ENCODE peak calls at places on chromosome 20, in seven cellular contexts. U, A, V, D, Q, J and X are unnamed samples.

GRCh38 chr20:38325905-38326304 is 20.4 kb upstream of the LBP start:
- DNase-seq in U (no peak), A (no peak), V (no peak), D (no peak), Q (no peak), J (no peak), X (no peak)

GRCh38 chr20:10790013-10790412 is 116.2 kb upstream of the JAG1 start:
- DNase-seq in U (no peak), A (no peak), V (no peak), D (no peak), Q (no peak), J (no peak), X (no peak)

GRCh38 chr20:17943343-17943742 is 25.3 kb downstream of the SNX5 start:
- DNase-seq in U (no peak), A (no peak), V (no peak), D (no peak), Q (no peak), J (no peak), X (no peak)

GRCh38 chr20:57371363-57371762 is 19.8 kb upstream of the RBM38 start:
- DNase-seq in U (no peak), A (no peak), V (no peak), D (no peak), Q (no peak), J (no peak), X (no peak)

GRCh38 chr20:56626367-56627121 is 2.6 kb upstream of the TFAP2C start:
- DNase-seq in U (no peak), A (no peak), V (peak), D (peak), Q (peak), J (no peak), X (no peak)

GRCh38 chr20:59405226-59405815 is 104.9 kb downstream of the EDN3 start:
- DNase-seq in U (no peak), A (no peak), V (no peak), D (no peak), Q (no peak), J (no peak), X (no peak)

GRCh38 chr20:62822788-62823651 is 6.2 kb downstream of the COL9A3 start:
- DNase-seq in U (no peak), A (no peak), V (peak), D (peak), Q (peak), J (peak), X (no peak)

GRCh38 chr20:19241440-19241839 is 29.0 kb downstream of the SLC24A3 start:
- DNase-seq in U (no peak), A (no peak), V (no peak), D (no peak), Q (peak), J (no peak), X (no peak)

GRCh38 chr20:53579581-53580375 is 13.9 kb downstream of the ZNF217 start:
- DNase-seq in U (no peak), A (no peak), V (no peak), D (no peak), Q (no peak), J (peak), X (no peak)

GRCh38 chr20:49431345-49431744 is 51.1 kb downstream of the KCNB1 start:
- DNase-seq in U (no peak), A (no peak), V (no peak), D (no peak), Q (no peak), J (no peak), X (no peak)

GRCh38 chr20:59010321-59010994 is 3.4 kb upstream of the CTSZ start:
- DNase-seq in U (no peak), A (peak), V (no peak), D (no peak), Q (no peak), J (peak), X (no peak)

GRCh38 chr20:3168079-3168828 is 5.1 kb downstream of the LZTS3 start:
- DNase-seq in U (no peak), A (peak), V (peak), D (no peak), Q (peak), J (peak), X (no peak)

GRCh38 chr20:37327748-37328147 is 18.2 kb upstream of the SRC start:
- DNase-seq in U (peak), A (peak), V (no peak), D (no peak), Q (no peak), J (peak), X (no peak)

DNA sequence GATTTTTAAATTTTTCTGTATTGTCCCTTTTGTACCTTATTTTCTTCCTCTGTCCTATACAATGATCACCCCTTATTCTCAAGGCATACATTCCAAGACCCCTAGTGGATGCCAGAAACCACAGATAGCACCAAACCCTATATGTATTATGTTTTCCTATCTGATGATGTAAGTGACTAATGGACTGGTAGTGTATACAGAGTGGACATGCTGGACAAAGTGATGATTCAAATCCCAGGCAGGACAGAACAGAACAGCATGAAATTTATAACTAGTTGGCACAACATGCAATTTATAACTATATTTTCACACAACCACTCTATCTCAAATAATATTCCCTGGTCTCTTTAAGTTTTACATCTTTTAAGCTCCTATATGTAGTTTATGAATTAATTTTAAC is 205.6 kb upstream of the FLRT3 start:
- DNase-seq in U (no peak), A (no peak), V (no peak), D (no peak), Q (no peak), J (no peak), X (no peak)
- TF ChIP-seq CTCF in U (no peak), A (no peak), V (peak), D (no peak), Q (no peak), J (no peak), X (no peak)

DNA sequence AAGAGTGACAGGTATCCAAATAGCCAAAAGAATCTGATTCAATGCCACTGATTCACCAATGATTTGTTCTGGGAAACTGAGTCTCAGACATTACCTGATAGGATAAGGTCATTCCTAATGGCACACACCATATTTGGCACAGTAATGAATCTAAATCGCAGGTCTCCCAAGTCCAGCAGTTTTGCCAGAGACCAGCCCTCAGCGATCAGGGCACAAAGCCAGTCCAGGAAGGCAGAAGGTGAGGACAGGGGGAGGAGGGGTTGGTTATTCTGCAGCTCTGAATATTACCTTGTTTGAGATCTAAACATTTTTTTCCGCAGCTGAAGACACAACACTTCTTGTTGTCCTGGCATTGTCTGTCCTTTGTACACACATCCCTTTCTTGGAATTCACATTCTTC is 1.9 kb downstream of the EPPIN start:
- DNase-seq in U (no peak), A (no peak), V (no peak), D (no peak), Q (no peak), J (no peak), X (no peak)
- TF ChIP-seq CTCF in U (no peak), A (no peak), V (no peak), D (no peak), Q (no peak), J (no peak), X (no peak)

GRCh38 chr20:24097506-24098245 is 109.1 kb upstream of the GGTLC1 start:
- DNase-seq in U (no peak), A (no peak), V (no peak), D (no peak), Q (no peak), J (no peak), X (no peak)

GRCh38 chr20:24098886-24099285 is 110.3 kb upstream of the GGTLC1 start:
- DNase-seq in U (no peak), A (no peak), V (no peak), D (no peak), Q (no peak), J (no peak), X (no peak)

GRCh38 chr20:24102749-24103148 is 114.2 kb upstream of the GGTLC1 start:
- DNase-seq in U (no peak), A (no peak), V (no peak), D (no peak), Q (no peak), J (no peak), X (no peak)

GRCh38 chr20:24102290-24102689 is 113.7 kb upstream of the GGTLC1 start:
- DNase-seq in U (no peak), A (no peak), V (peak), D (no peak), Q (peak), J (no peak), X (no peak)

DNA sequence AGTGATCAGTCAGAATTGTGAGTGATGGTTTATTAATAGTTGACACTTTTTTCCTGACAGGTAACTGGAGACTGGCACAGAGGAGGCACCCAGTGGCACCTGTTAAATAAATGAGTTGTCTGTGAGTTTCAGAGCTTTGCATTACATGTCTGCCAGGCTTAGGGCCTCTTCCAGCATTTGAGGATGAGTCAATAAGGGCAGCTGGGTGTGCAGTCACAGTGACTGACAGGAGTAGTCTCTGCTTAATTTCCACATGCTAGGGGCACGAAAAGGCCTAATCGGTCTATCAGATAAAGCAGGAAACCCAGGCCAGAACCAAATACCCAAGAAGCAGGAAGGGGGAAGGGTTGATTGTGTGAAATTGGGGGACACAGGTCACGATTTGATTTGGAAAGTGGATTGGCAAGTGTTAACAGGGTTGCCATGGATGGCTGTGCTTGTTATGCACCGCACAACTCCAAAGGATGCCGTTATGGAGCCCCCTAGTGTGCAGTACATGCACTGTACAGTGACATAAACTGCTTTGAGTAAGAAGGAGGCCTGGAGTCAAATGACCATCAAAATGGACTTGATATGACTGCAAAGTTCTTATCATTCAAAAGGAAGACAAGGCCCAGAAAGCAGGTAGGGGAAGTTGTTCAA is 111.9 kb upstream of the GGTLC1 start:
- DNase-seq in U (no peak), A (peak), V (peak), D (peak), Q (peak), J (peak), X (no peak)
- TF ChIP-seq CTCF in U (peak), A (peak), V (peak), D (peak), Q (peak), J (peak), X (peak)

GRCh38 chr20:34575756-34576155 is 17.2 kb downstream of the MAP1LC3A start:
- DNase-seq in U (no peak), A (no peak), V (no peak), D (no peak), Q (no peak), J (peak), X (no peak)

GRCh38 chr20:34574426-34574825 is 15.9 kb downstream of the MAP1LC3A start:
- DNase-seq in U (no peak), A (no peak), V (peak), D (no peak), Q (no peak), J (peak), X (no peak)

GRCh38 chr20:34573541-34573940 is 15.0 kb downstream of the MAP1LC3A start:
- DNase-seq in U (no peak), A (no peak), V (peak), D (no peak), Q (no peak), J (peak), X (no peak)

GRCh38 chr20:34574861-34575260 is 16.3 kb downstream of the MAP1LC3A start:
- DNase-seq in U (no peak), A (no peak), V (peak), D (no peak), Q (no peak), J (no peak), X (no peak)

DNA sequence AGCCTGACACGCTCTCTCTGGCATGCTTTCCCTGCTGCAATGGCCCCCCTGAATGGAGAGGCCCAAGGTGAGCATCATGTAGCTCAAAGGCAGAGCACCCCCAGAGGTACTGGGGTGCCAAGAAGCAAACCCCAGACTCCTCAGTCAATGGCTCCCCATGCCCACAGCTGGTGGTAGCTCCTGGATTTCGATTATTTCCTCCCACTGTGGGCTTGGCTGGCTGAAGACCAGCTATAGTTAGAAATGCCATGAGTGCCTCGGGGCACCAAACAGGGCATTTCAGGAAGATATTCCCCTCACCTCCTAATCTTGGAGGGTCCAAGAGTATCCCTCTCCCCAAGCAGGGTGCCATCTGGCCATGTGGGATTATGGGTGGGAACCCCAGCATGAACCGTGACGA is 16.8 kb downstream of the MAP1LC3A start:
- DNase-seq in U (no peak), A (no peak), V (no peak), D (no peak), Q (no peak), J (peak), X (no peak)
- TF ChIP-seq CTCF in U (no peak), A (no peak), V (no peak), D (no peak), Q (no peak), J (no peak), X (no peak)

GRCh38 chr20:64040231-64041039 is 4.5 kb downstream of the C20orf204 start:
- DNase-seq in U (no peak), A (no peak), V (no peak), D (no peak), Q (no peak), J (no peak), X (no peak)
- TF ChIP-seq CTCF in U (no peak), A (no peak), V (no peak), D (no peak), Q (no peak), J (no peak), X (no peak)